ENCODE peak calls at places on chromosomes 2 and 18, in four cellular contexts. One of them, this sample, is unnamed.

GRCh38 chr2:112343827-112344585 is 68.6 kb downstream of the ZC3H6 start:
- DNase-seq in effector CD4-positive, alpha-beta T cell: no peak
- DNase-seq in activated naive CD4-positive, alpha-beta T cell treated with anti-CD3 and anti-CD28 coated beads, Interleukin-2, amount 10 ng/mL, durations not matched to agents 7 days and 5 days: no peak
- DNase-seq in dermis blood vessel endothelial cell: no peak
- DNase-seq in this sample: no peak

GRCh38 chr2:238761802-238762373 is 86.0 kb upstream of the TWIST2 start:
- DNase-seq in effector CD4-positive, alpha-beta T cell: no peak
- DNase-seq in activated naive CD4-positive, alpha-beta T cell treated with anti-CD3 and anti-CD28 coated beads, Interleukin-2, amount 10 ng/mL, durations not matched to agents 7 days and 5 days: peak; percentile 30
- DNase-seq in dermis blood vessel endothelial cell: peak; percentile 30
- DNase-seq in this sample: no peak

GRCh38 chr2:7077660-7078278 is 160.6 kb downstream of the RNF144A start:
- DNase-seq in effector CD4-positive, alpha-beta T cell: no peak
- DNase-seq in activated naive CD4-positive, alpha-beta T cell treated with anti-CD3 and anti-CD28 coated beads, Interleukin-2, amount 10 ng/mL, durations not matched to agents 7 days and 5 days: no peak
- DNase-seq in dermis blood vessel endothelial cell: peak; percentile 97
- DNase-seq in this sample: no peak

GRCh38 chr18:30970201-30970816 is 72.2 kb downstream of the DSC3 start:
- DNase-seq in effector CD4-positive, alpha-beta T cell: no peak
- DNase-seq in activated naive CD4-positive, alpha-beta T cell treated with anti-CD3 and anti-CD28 coated beads, Interleukin-2, amount 10 ng/mL, durations not matched to agents 7 days and 5 days: no peak
- DNase-seq in dermis blood vessel endothelial cell: peak; percentile 48
- DNase-seq in this sample: no peak

GRCh38 chr2:136932700-136933099 is 167.4 kb downstream of the THSD7B start:
- DNase-seq in effector CD4-positive, alpha-beta T cell: no peak
- DNase-seq in activated naive CD4-positive, alpha-beta T cell treated with anti-CD3 and anti-CD28 coated beads, Interleukin-2, amount 10 ng/mL, durations not matched to agents 7 days and 5 days: no peak
- DNase-seq in dermis blood vessel endothelial cell: no peak
- DNase-seq in this sample: no peak

GRCh38 chr2:173961346-173961705 is 3.8 kb downstream of the SP3 start:
- DNase-seq in effector CD4-positive, alpha-beta T cell: no peak
- DNase-seq in activated naive CD4-positive, alpha-beta T cell treated with anti-CD3 and anti-CD28 coated beads, Interleukin-2, amount 10 ng/mL, durations not matched to agents 7 days and 5 days: no peak
- DNase-seq in dermis blood vessel endothelial cell: no peak
- DNase-seq in this sample: no peak

GRCh38 chr18:34397286-34397896 is 172.7 kb upstream of the NOL4 start:
- DNase-seq in effector CD4-positive, alpha-beta T cell: no peak
- DNase-seq in activated naive CD4-positive, alpha-beta T cell treated with anti-CD3 and anti-CD28 coated beads, Interleukin-2, amount 10 ng/mL, durations not matched to agents 7 days and 5 days: no peak
- DNase-seq in dermis blood vessel endothelial cell: no peak
- DNase-seq in this sample: no peak

GRCh38 chr2:112480540-112481049 is 1.4 kb upstream of the TTL start:
- DNase-seq in effector CD4-positive, alpha-beta T cell: no peak
- DNase-seq in activated naive CD4-positive, alpha-beta T cell treated with anti-CD3 and anti-CD28 coated beads, Interleukin-2, amount 10 ng/mL, durations not matched to agents 7 days and 5 days: peak; percentile 55
- DNase-seq in dermis blood vessel endothelial cell: peak; percentile 7
- DNase-seq in this sample: no peak

GRCh38 chr18:41940506-41941215 is 14.4 kb upstream of the PIK3C3 start:
- DNase-seq in effector CD4-positive, alpha-beta T cell: no peak
- DNase-seq in activated naive CD4-positive, alpha-beta T cell treated with anti-CD3 and anti-CD28 coated beads, Interleukin-2, amount 10 ng/mL, durations not matched to agents 7 days and 5 days: no peak
- DNase-seq in dermis blood vessel endothelial cell: no peak
- DNase-seq in this sample: no peak